ENCODE peak calls at places on chromosomes 16 and 17, in eight cellular contexts. One of them, this sample, is unnamed.

GRCh38 chr16:85514601-85515318 is 98.4 kb upstream of the GSE1 start:
- DNase-seq in AG10803: peak; percentile 96
- DNase-seq in MM.1S: no peak
- DNase-seq in left ventricle myocardium inferior: peak; percentile 57
- DNase-seq in astrocyte of the cerebellum: peak; percentile 73
- DNase-seq in sigmoid colon: peak; percentile 89
- DNase-seq in OCI-LY7: no peak
- DNase-seq in GM23338: peak; percentile 61
- DNase-seq in this sample: no peak

GRCh38 chr17:37700881-37701280 is 44.0 kb downstream of the HNF1B start:
- DNase-seq in AG10803: no peak
- DNase-seq in MM.1S: no peak
- DNase-seq in left ventricle myocardium inferior: peak; percentile 22
- DNase-seq in astrocyte of the cerebellum: no peak
- DNase-seq in sigmoid colon: no peak
- DNase-seq in OCI-LY7: no peak
- DNase-seq in GM23338: no peak
- DNase-seq in this sample: no peak

GRCh38 chr17:2945299-2945698 is 118.1 kb downstream of the OR1D5 start:
- DNase-seq in AG10803: no peak
- DNase-seq in MM.1S: no peak
- DNase-seq in left ventricle myocardium inferior: no peak
- DNase-seq in astrocyte of the cerebellum: no peak
- DNase-seq in sigmoid colon: no peak
- DNase-seq in OCI-LY7: no peak
- DNase-seq in GM23338: no peak
- DNase-seq in this sample: no peak

GRCh38 chr16:6274366-6274765 is 1058.3 kb upstream of the RBFOX1 start:
- DNase-seq in AG10803: no peak
- DNase-seq in MM.1S: no peak
- DNase-seq in left ventricle myocardium inferior: no peak
- DNase-seq in astrocyte of the cerebellum: no peak
- DNase-seq in sigmoid colon: no peak
- DNase-seq in OCI-LY7: no peak
- DNase-seq in GM23338: no peak
- DNase-seq in this sample: no peak

GRCh38 chr17:4771519-4772234 is at the start of gene TM4SF5:
- DNase-seq in AG10803: no peak
- DNase-seq in MM.1S: no peak
- DNase-seq in left ventricle myocardium inferior: no peak
- DNase-seq in astrocyte of the cerebellum: no peak
- DNase-seq in sigmoid colon: no peak
- DNase-seq in OCI-LY7: no peak
- DNase-seq in GM23338: no peak
- DNase-seq in this sample: no peak

GRCh38 chr17:32771396-32771795 is 105.5 kb downstream of the MYO1D start:
- DNase-seq in AG10803: no peak
- DNase-seq in MM.1S: no peak
- DNase-seq in left ventricle myocardium inferior: no peak
- DNase-seq in astrocyte of the cerebellum: no peak
- DNase-seq in sigmoid colon: no peak
- DNase-seq in OCI-LY7: no peak
- DNase-seq in GM23338: no peak
- DNase-seq in this sample: no peak

GRCh38 chr17:18038149-18038850 is 668 bp downstream of the ATPAF2 start:
- DNase-seq in AG10803: no peak
- DNase-seq in MM.1S: peak; percentile 14
- DNase-seq in left ventricle myocardium inferior: no peak
- DNase-seq in astrocyte of the cerebellum: no peak
- DNase-seq in sigmoid colon: no peak
- DNase-seq in OCI-LY7: peak; percentile 75
- DNase-seq in GM23338: no peak
- DNase-seq in this sample: peak; percentile 56

GRCh38 chr17:76683921-76684745 is 26.6 kb downstream of the MXRA7 start:
- DNase-seq in AG10803: no peak
- DNase-seq in MM.1S: no peak
- DNase-seq in left ventricle myocardium inferior: no peak
- DNase-seq in astrocyte of the cerebellum: no peak
- DNase-seq in sigmoid colon: no peak
- DNase-seq in OCI-LY7: no peak
- DNase-seq in GM23338: no peak
- DNase-seq in this sample: no peak

GRCh38 chr16:30063893-30064745 is 1.4 kb upstream of the ALDOA start:
- DNase-seq in AG10803: no peak
- DNase-seq in MM.1S: peak; percentile 89
- DNase-seq in left ventricle myocardium inferior: peak; percentile 84
- DNase-seq in astrocyte of the cerebellum: no peak
- DNase-seq in sigmoid colon: peak; percentile 92
- DNase-seq in OCI-LY7: peak; percentile 87
- DNase-seq in GM23338: peak; percentile 74
- DNase-seq in this sample: peak; percentile 89

GRCh38 chr17:3914319-3914685 is 2.0 kb downstream of the P2RX1 start:
- DNase-seq in AG10803: no peak
- DNase-seq in MM.1S: peak; percentile 82
- DNase-seq in left ventricle myocardium inferior: no peak
- DNase-seq in astrocyte of the cerebellum: no peak
- DNase-seq in sigmoid colon: no peak
- DNase-seq in OCI-LY7: peak; percentile 91
- DNase-seq in GM23338: no peak
- DNase-seq in this sample: peak; percentile 84

GRCh38 chr17:73267648-73268537 is 6.2 kb upstream of the CPSF4L start:
- DNase-seq in AG10803: no peak
- DNase-seq in MM.1S: no peak
- DNase-seq in left ventricle myocardium inferior: no peak
- DNase-seq in astrocyte of the cerebellum: no peak
- DNase-seq in sigmoid colon: no peak
- DNase-seq in OCI-LY7: no peak
- DNase-seq in GM23338: no peak
- DNase-seq in this sample: no peak

GRCh38 chr16:57165483-57165882 is 20.4 kb downstream of the PSME3IP1 start:
- DNase-seq in AG10803: no peak
- DNase-seq in MM.1S: no peak
- DNase-seq in left ventricle myocardium inferior: no peak
- DNase-seq in astrocyte of the cerebellum: no peak
- DNase-seq in sigmoid colon: no peak
- DNase-seq in OCI-LY7: no peak
- DNase-seq in GM23338: no peak
- DNase-seq in this sample: no peak

GRCh38 chr17:4175921-4176802 is 33.2 kb downstream of the CYB5D2 start:
- DNase-seq in AG10803: no peak
- DNase-seq in MM.1S: no peak
- DNase-seq in left ventricle myocardium inferior: no peak
- DNase-seq in astrocyte of the cerebellum: peak; percentile 47
- DNase-seq in sigmoid colon: no peak
- DNase-seq in OCI-LY7: no peak
- DNase-seq in GM23338: no peak
- DNase-seq in this sample: peak; percentile 22

GRCh38 chr17:62724398-62725146 is 83.5 kb downstream of the MARCHF10 start:
- DNase-seq in AG10803: no peak
- DNase-seq in MM.1S: peak; percentile 96
- DNase-seq in left ventricle myocardium inferior: no peak
- DNase-seq in astrocyte of the cerebellum: no peak
- DNase-seq in sigmoid colon: peak; percentile 12
- DNase-seq in OCI-LY7: peak; percentile 14
- DNase-seq in GM23338: no peak
- DNase-seq in this sample: peak; percentile 95

GRCh38 chr16:84460406-84461028 is 43.9 kb downstream of the MEAK7 start:
- DNase-seq in AG10803: no peak
- DNase-seq in MM.1S: no peak
- DNase-seq in left ventricle myocardium inferior: no peak
- DNase-seq in astrocyte of the cerebellum: no peak
- DNase-seq in sigmoid colon: no peak
- DNase-seq in OCI-LY7: no peak
- DNase-seq in GM23338: no peak
- DNase-seq in this sample: no peak

GRCh38 chr17:76841776-76842405 is 26.3 kb upstream of the MGAT5B start:
- DNase-seq in AG10803: no peak
- DNase-seq in MM.1S: no peak
- DNase-seq in left ventricle myocardium inferior: no peak
- DNase-seq in astrocyte of the cerebellum: no peak
- DNase-seq in sigmoid colon: no peak
- DNase-seq in OCI-LY7: peak; percentile 65
- DNase-seq in GM23338: peak; percentile 55
- DNase-seq in this sample: no peak

GRCh38 chr16:1285669-1286491 is 23.6 kb upstream of the UBE2I start:
- DNase-seq in AG10803: no peak
- DNase-seq in MM.1S: no peak
- DNase-seq in left ventricle myocardium inferior: no peak
- DNase-seq in astrocyte of the cerebellum: no peak
- DNase-seq in sigmoid colon: no peak
- DNase-seq in OCI-LY7: no peak
- DNase-seq in GM23338: peak; percentile 66
- DNase-seq in this sample: no peak
- TF ChIP-seq CTCF in AG10803: no peak
- TF ChIP-seq CTCF in MM.1S: peak; percentile 8
- TF ChIP-seq CTCF in left ventricle myocardium inferior: no peak
- TF ChIP-seq CTCF in astrocyte of the cerebellum: no peak
- TF ChIP-seq CTCF in sigmoid colon: no peak
- TF ChIP-seq CTCF in OCI-LY7: no peak
- TF ChIP-seq CTCF in GM23338: peak; percentile 40
- TF ChIP-seq CTCF in this sample: no peak

DNA sequence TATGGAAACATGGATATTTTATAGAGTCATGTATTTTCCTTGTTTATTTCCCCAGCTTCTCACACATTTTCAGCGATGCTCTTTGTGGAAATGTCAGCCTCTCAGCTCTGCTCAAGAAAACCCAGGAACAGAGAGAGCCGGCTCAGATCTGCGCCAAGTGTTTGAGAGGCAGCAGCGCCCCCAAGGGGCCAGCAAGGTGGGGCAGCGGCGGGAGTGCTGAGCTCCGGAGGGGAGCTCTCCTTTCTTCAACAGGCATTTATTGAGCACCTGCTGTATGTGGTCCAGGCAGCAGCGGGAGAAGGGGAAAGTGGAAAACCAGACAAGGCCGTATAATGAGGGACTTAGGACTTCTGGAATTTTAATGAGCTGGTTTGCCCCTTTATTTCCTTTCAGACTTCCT is 421.1 kb upstream of the C16orf82 start:
- DNase-seq in AG10803: no peak
- DNase-seq in MM.1S: no peak
- DNase-seq in left ventricle myocardium inferior: no peak
- DNase-seq in astrocyte of the cerebellum: no peak
- DNase-seq in sigmoid colon: no peak
- DNase-seq in OCI-LY7: peak; percentile 80
- DNase-seq in GM23338: peak; percentile 71
- DNase-seq in this sample: peak; percentile 22
- TF ChIP-seq CTCF in AG10803: peak; percentile 6
- TF ChIP-seq CTCF in MM.1S: peak; percentile 34
- TF ChIP-seq CTCF in left ventricle myocardium inferior: peak; percentile 29
- TF ChIP-seq CTCF in astrocyte of the cerebellum: no peak
- TF ChIP-seq CTCF in sigmoid colon: no peak
- TF ChIP-seq CTCF in OCI-LY7: peak; percentile 98
- TF ChIP-seq CTCF in GM23338: peak; percentile 78
- TF ChIP-seq CTCF in this sample: peak; percentile 49

DNA sequence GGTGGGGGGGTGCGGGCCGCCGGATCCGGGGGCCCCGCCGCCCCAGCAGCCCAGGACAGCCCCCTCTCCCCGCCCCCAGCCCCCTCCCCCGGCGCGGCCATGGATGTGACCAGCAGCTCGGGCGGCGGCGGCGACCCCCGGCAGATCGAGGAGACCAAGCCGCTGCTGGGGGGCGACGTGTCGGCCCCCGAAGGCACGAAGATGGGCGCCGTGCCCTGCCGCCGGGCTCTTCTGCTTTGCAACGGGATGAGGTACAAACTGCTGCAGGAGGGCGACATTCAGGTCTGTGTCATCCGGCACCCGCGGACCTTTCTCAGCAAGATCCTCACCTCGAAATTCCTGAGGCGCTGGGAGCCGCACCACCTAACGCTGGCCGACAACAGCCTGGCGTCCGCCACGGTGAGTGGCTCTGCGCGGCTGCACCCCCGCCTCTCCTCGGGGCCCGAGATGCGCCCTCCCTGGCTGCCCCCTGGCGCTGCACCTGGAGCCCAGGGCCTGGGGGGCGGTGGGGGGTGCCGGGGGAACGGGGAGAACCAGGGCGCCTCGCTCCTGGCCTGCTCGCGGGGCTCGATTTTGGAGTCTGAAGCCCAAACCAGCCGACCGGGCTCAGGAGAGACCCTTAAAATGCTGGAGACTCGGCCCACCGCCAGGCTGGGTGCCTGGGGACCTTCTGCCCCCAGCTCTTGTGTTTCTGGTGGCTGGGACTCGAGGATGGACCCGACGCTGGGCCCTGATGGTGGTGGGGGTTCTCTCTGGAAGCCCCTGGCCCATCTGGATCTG is 725 bp downstream of the CMIP start:
- DNase-seq in AG10803: peak; percentile 21
- DNase-seq in MM.1S: peak; percentile 38
- DNase-seq in left ventricle myocardium inferior: no peak
- DNase-seq in astrocyte of the cerebellum: no peak
- DNase-seq in sigmoid colon: peak; percentile 78
- DNase-seq in OCI-LY7: peak; percentile 67
- DNase-seq in GM23338: peak; percentile 73
- DNase-seq in this sample: peak; percentile 57
- TF ChIP-seq CTCF in AG10803: peak; percentile 26
- TF ChIP-seq CTCF in MM.1S: peak; percentile 36
- TF ChIP-seq CTCF in left ventricle myocardium inferior: peak; percentile 34
- TF ChIP-seq CTCF in astrocyte of the cerebellum: no peak
- TF ChIP-seq CTCF in sigmoid colon: no peak
- TF ChIP-seq CTCF in OCI-LY7: peak; percentile 68
- TF ChIP-seq CTCF in GM23338: peak; percentile 6
- TF ChIP-seq CTCF in this sample: peak; percentile 41

GRCh38 chr16:53913082-53913870 is 209.3 kb downstream of the FTO start:
- DNase-seq in AG10803: peak; percentile 90
- DNase-seq in MM.1S: no peak
- DNase-seq in left ventricle myocardium inferior: no peak
- DNase-seq in astrocyte of the cerebellum: peak; percentile 63
- DNase-seq in sigmoid colon: no peak
- DNase-seq in OCI-LY7: no peak
- DNase-seq in GM23338: no peak
- DNase-seq in this sample: no peak

GRCh38 chr16:53911506-53911905 is 207.6 kb downstream of the FTO start:
- DNase-seq in AG10803: peak; percentile 40
- DNase-seq in MM.1S: no peak
- DNase-seq in left ventricle myocardium inferior: no peak
- DNase-seq in astrocyte of the cerebellum: no peak
- DNase-seq in sigmoid colon: no peak
- DNase-seq in OCI-LY7: no peak
- DNase-seq in GM23338: peak; percentile 14
- DNase-seq in this sample: no peak

GRCh38 chr16:53910990-53911389 is 207.0 kb downstream of the FTO start:
- DNase-seq in AG10803: peak; percentile 31
- DNase-seq in MM.1S: no peak
- DNase-seq in left ventricle myocardium inferior: no peak
- DNase-seq in astrocyte of the cerebellum: no peak
- DNase-seq in sigmoid colon: no peak
- DNase-seq in OCI-LY7: no peak
- DNase-seq in GM23338: no peak
- DNase-seq in this sample: no peak

GRCh38 chr16:53913920-53914319 is 210.0 kb downstream of the FTO start:
- DNase-seq in AG10803: no peak
- DNase-seq in MM.1S: no peak
- DNase-seq in left ventricle myocardium inferior: no peak
- DNase-seq in astrocyte of the cerebellum: no peak
- DNase-seq in sigmoid colon: no peak
- DNase-seq in OCI-LY7: no peak
- DNase-seq in GM23338: no peak
- DNase-seq in this sample: no peak

DNA sequence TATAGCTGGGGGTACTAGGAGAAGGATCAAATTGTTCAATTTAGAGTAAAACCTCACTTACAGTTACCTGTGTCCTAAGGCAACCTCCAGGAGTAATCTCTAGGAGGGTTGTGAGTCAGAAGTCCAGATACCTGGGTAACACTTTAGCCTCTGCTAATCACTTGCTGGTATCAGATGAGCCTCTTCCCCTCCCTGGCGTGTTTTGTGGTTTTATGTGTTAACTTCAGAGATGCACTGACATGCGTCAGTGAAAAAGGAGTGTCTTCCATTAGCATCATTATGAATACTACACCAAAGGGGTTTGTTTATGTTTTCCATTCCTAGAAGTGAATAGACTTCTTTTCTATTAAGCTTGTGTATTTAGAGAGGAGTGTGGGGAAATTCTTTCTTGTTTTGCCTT is 208.2 kb downstream of the FTO start:
- DNase-seq in AG10803: no peak
- DNase-seq in MM.1S: no peak
- DNase-seq in left ventricle myocardium inferior: no peak
- DNase-seq in astrocyte of the cerebellum: no peak
- DNase-seq in sigmoid colon: no peak
- DNase-seq in OCI-LY7: no peak
- DNase-seq in GM23338: no peak
- DNase-seq in this sample: peak; percentile 7
- TF ChIP-seq CTCF in AG10803: no peak
- TF ChIP-seq CTCF in MM.1S: no peak
- TF ChIP-seq CTCF in left ventricle myocardium inferior: no peak
- TF ChIP-seq CTCF in astrocyte of the cerebellum: no peak
- TF ChIP-seq CTCF in sigmoid colon: no peak
- TF ChIP-seq CTCF in OCI-LY7: no peak
- TF ChIP-seq CTCF in GM23338: no peak
- TF ChIP-seq CTCF in this sample: no peak